ENCODE peak calls at places on chromosomes 5 and 9, in nine cellular contexts. N is WTC11, H is HL-60, U is mesendoderm, C is K562, W is MV-4-11, S is NCI-H1092, V is DMS53, K is T-cell. E is an unnamed sample.

GRCh38 chr5:57692582-57693487 is 210.2 kb upstream of the ACTBL2 start:
- DNase-seq in H (no peak), N (peak), V (peak), W (peak), C (peak), S (no peak), K (no peak), U (peak), E (peak)

GRCh38 chr5:120938604-120939003 is 474.5 kb downstream of the PRR16 start:
- DNase-seq in U (no peak), V (no peak), N (no peak), H (no peak), C (no peak), W (no peak), S (no peak), K (no peak), E (no peak)

GRCh38 chr9:125612616-125613015 is 94.4 kb downstream of the MAPKAP1 start:
- DNase-seq in N (no peak), K (no peak), S (no peak), H (no peak), W (no peak), U (no peak), C (no peak), V (no peak), E (no peak)

GRCh38 chr5:134142806-134143205 is 28.3 kb downstream of the TCF7 start:
- DNase-seq in W (no peak), H (no peak), K (no peak), U (no peak), C (no peak), V (no peak), N (no peak), S (no peak), E (no peak)

GRCh38 chr5:178086266-178086665 is 27.1 kb upstream of the N4BP3 start:
- DNase-seq in S (no peak), N (peak), K (no peak), V (peak), U (no peak), C (no peak), H (no peak), W (no peak), E (no peak)

GRCh38 chr9:136700959-136701664 is 11.3 kb upstream of the DIPK1B start:
- DNase-seq in W (peak), V (peak), C (peak), H (no peak), K (peak), U (no peak), N (no peak), S (no peak), E (no peak)

GRCh38 chr9:121721770-121722169 is 70.3 kb downstream of the DAB2IP start:
- DNase-seq in U (no peak), N (no peak), S (no peak), V (no peak), H (no peak), K (no peak), C (no peak), W (no peak), E (peak)

GRCh38 chr5:134116789-134117761 is 2.6 kb downstream of the TCF7 start:
- DNase-seq in S (no peak), H (no peak), V (no peak), N (no peak), K (no peak), W (no peak), U (no peak), C (no peak), E (no peak)

GRCh38 chr5:93165559-93165958 is 415.5 kb downstream of the NR2F1-AS1 start:
- DNase-seq in W (no peak), N (no peak), C (no peak), H (no peak), U (no peak), V (no peak), K (no peak), S (no peak), E (no peak)

GRCh38 chr9:27160636-27161035 is 51.6 kb downstream of the TEK start:
- DNase-seq in N (no peak), V (no peak), K (no peak), W (no peak), S (no peak), C (no peak), U (no peak), H (no peak), E (no peak)

GRCh38 chr5:17024686-17025180 is 88.6 kb upstream of the MYO10 start:
- DNase-seq in U (peak), N (no peak), S (no peak), H (no peak), C (no peak), K (no peak), V (no peak), W (peak), E (peak)

GRCh38 chr5:15585826-15586591 is 86.0 kb downstream of the FBXL7 start:
- DNase-seq in V (no peak), N (no peak), W (no peak), K (no peak), S (no peak), C (no peak), U (no peak), H (no peak), E (peak)

GRCh38 chr5:181223729-181224389 is 778 bp downstream of the TRIM41 start:
- DNase-seq in W (no peak), H (no peak), U (peak), S (no peak), N (peak), V (no peak), C (no peak), K (peak), E (no peak)

GRCh38 chr9:120617637-120617979 is 37.6 kb upstream of the CDK5RAP2 start:
- DNase-seq in C (no peak), W (peak), H (no peak), N (no peak), K (no peak), V (no peak), S (no peak), U (no peak), E (peak)

GRCh38 chr9:124030969-124031451 is 19.4 kb downstream of the LHX2 start:
- DNase-seq in W (peak), N (no peak), C (no peak), S (no peak), H (no peak), V (peak), U (no peak), K (no peak), E (peak)

GRCh38 chr9:108477538-108478006 is 378.2 kb downstream of the ACTL7B start:
- DNase-seq in W (peak), U (no peak), K (no peak), C (no peak), V (peak), N (no peak), S (peak), H (no peak), E (no peak)

GRCh38 chr5:96049398-96050272 is 88.0 kb upstream of the ELL2 start:
- DNase-seq in V (no peak), U (peak), C (peak), S (no peak), W (peak), H (no peak), K (no peak), N (no peak), E (peak)